ENCODE peak calls at places on chromosomes 12 and 14, in six cellular contexts. W is T-helper 9 cell, Z is memory B cell, R is breast epithelium, B is iPS DF 6.9, Y is heart left ventricle. X is an unnamed sample.

GRCh38 chr12:79690606-79691298 is at the start of gene PAWR:
- DNase-seq in R (peak), B (peak), Z (peak), Y (peak), W (no peak), X (peak)

GRCh38 chr14:88613552-88614010 is 50.7 kb downstream of the ZC3H14 start:
- DNase-seq in R (no peak), Z (no peak), Y (no peak), W (no peak), B (no peak), X (no peak)

GRCh38 chr12:89857652-89858274 is 149.1 kb upstream of the ATP2B1 start:
- DNase-seq in Z (no peak), B (no peak), W (no peak), Y (no peak), R (no peak), X (no peak)

GRCh38 chr12:130838951-130839769 is at the start of gene STX2:
- DNase-seq in Z (peak), B (no peak), W (peak), Y (peak), R (peak), X (peak)

GRCh38 chr14:24430143-24430681 is 458 bp downstream of the KHNYN start:
- DNase-seq in Y (peak), W (peak), B (no peak), R (peak), Z (no peak), X (peak)

GRCh38 chr12:32418903-32419519 is 19.7 kb downstream of the FGD4 start:
- DNase-seq in B (no peak), W (no peak), Y (no peak), Z (no peak), R (no peak), X (no peak)

GRCh38 chr12:51547606-51548005 is 43.4 kb upstream of the SCN8A start:
- DNase-seq in Z (no peak), R (no peak), B (no peak), Y (no peak), W (no peak), X (no peak)

GRCh38 chr14:31025335-31026075 is at the start of gene AP4S1:
- DNase-seq in W (peak), Z (peak), R (peak), B (peak), Y (peak), X (peak)

GRCh38 chr12:88801227-88802225 is 221.3 kb upstream of the KITLG start:
- DNase-seq in R (no peak), W (no peak), Z (no peak), Y (no peak), B (no peak), X (no peak)

GRCh38 chr12:84497819-84498218 is 414.8 kb downstream of the SLC6A15 start:
- DNase-seq in Z (no peak), Y (no peak), W (no peak), B (no peak), R (no peak), X (no peak)

GRCh38 chr14:92888896-92889295 is 34.1 kb upstream of the CHGA start:
- DNase-seq in Y (no peak), W (no peak), R (no peak), B (no peak), Z (no peak), X (no peak)

GRCh38 chr12:86777335-86777734 is 521.1 kb upstream of the MGAT4C start:
- DNase-seq in Y (no peak), Z (no peak), B (no peak), W (no peak), R (no peak), X (no peak)

GRCh38 chr12:10189653-10190052 is 10.8 kb downstream of the TMEM52B start:
- DNase-seq in Y (no peak), Z (no peak), W (no peak), R (peak), B (no peak), X (no peak)

GRCh38 chr12:62158416-62159360 is 101.5 kb upstream of the USP15 start:
- DNase-seq in R (no peak), Z (no peak), W (no peak), Y (no peak), B (no peak), X (no peak)

GRCh38 chr12:75747572-75747995 is 236.2 kb upstream of the KRR1 start:
- DNase-seq in B (no peak), R (no peak), Z (no peak), Y (no peak), W (no peak), X (no peak)

GRCh38 chr12:131239384-131240094 is 285.8 kb downstream of the ADGRD1 start:
- DNase-seq in Y (no peak), W (no peak), B (no peak), R (no peak), Z (no peak), X (no peak)

GRCh38 chr12:31887109-31887811 is 72.0 kb upstream of the RESF1 start:
- DNase-seq in Y (no peak), B (no peak), W (no peak), Z (no peak), R (no peak), X (no peak)

GRCh38 chr12:3299929-3300832 is 190.8 kb upstream of the PRMT8 start:
- DNase-seq in Z (peak), W (peak), Y (peak), B (peak), R (peak), X (peak)

GRCh38 chr12:94689002-94689645 is 38.8 kb upstream of the TMCC3 start:
- DNase-seq in R (no peak), W (no peak), Y (no peak), B (no peak), Z (no peak), X (no peak)

GRCh38 chr12:83142914-83143313 is 456.2 kb downstream of the TMTC2 start:
- DNase-seq in R (no peak), W (no peak), B (no peak), Z (no peak), Y (no peak), X (no peak)

GRCh38 chr12:50221228-50222008 is 54.2 kb upstream of the CERS5 start:
- DNase-seq in R (no peak), Y (no peak), B (no peak), W (no peak), Z (no peak), X (no peak)

GRCh38 chr14:59239030-59239429 is 50.6 kb downstream of the DAAM1 start:
- DNase-seq in R (no peak), B (no peak), Z (no peak), W (no peak), Y (no peak), X (no peak)

GRCh38 chr12:5170894-5171293 is 127.2 kb downstream of the KCNA5 start:
- DNase-seq in W (no peak), R (no peak), Y (no peak), Z (no peak), B (no peak), X (no peak)

GRCh38 chr14:96671218-96671617 is 126.0 kb upstream of the VRK1 start:
- DNase-seq in B (no peak), Y (no peak), W (no peak), Z (no peak), R (no peak), X (no peak)

GRCh38 chr12:106304797-106305196 is 2.3 kb downstream of the TCP11L2 start:
- DNase-seq in W (no peak), Z (no peak), R (no peak), B (no peak), Y (no peak), X (no peak)

GRCh38 chr12:85872497-85873091 is 1.5 kb upstream of the NTS start:
- DNase-seq in R (no peak), Z (no peak), W (no peak), Y (no peak), B (no peak), X (no peak)

GRCh38 chr14:55103005-55103640 is 25.9 kb upstream of the LGALS3 start:
- DNase-seq in R (peak), Z (no peak), Y (peak), W (peak), B (no peak), X (peak)

X was measured in upper lobe of left lung.